ENCODE peak calls at places on chromosome 18, in ten cellular contexts. O is mesothelial cell of epicardium; V is endothelial cell of umbilical vein; W is RWPE1; F is activated CD8-positive, alpha-beta memory T cell treated with anti-CD3 and anti-CD28 coated beads, Interleukin-2, amount 50 U/mL, for 4 hours; N is non-pigmented ciliary epithelial cell; S is activated T-cell treated with anti-CD3 and anti-CD28 coated beads, Interleukin-2, amount 50 U/mL, for 1 hour; U is NCI-H1417; G is activated gamma-delta T cell treated with Interleukin-2 at 50 U/mL for 16 hours; J is HFF-Myc. C is an unnamed sample.

GRCh38 chr18:74225193-74225840 is 66.4 kb downstream of the CYB5A start:
- DNase-seq in O (no peak), V (no peak), W (no peak), F (no peak), N (no peak), S (no peak), U (no peak), G (no peak), J (no peak), C (no peak)

GRCh38 chr18:11827963-11828362 is 23.2 kb upstream of the CHMP1B start:
- DNase-seq in O (no peak), V (no peak), W (no peak), F (no peak), N (no peak), S (no peak), U (no peak), G (no peak), J (no peak), C (no peak)

GRCh38 chr18:14085770-14086458 is 46.3 kb downstream of the ZNF519 start:
- DNase-seq in O (no peak), V (no peak), W (no peak), F (no peak), N (no peak), S (no peak), U (no peak), G (no peak), J (no peak), C (no peak)

GRCh38 chr18:7413906-7414305 is 153.2 kb upstream of the PTPRM start:
- DNase-seq in O (no peak), V (no peak), W (no peak), F (no peak), N (peak; percentile 40), S (no peak), U (no peak), G (no peak), J (no peak), C (no peak)

GRCh38 chr18:45212186-45213039 is 402.9 kb upstream of the SLC14A2 start:
- DNase-seq in O (peak; percentile 27), V (peak; percentile 76), W (peak; percentile 35), F (peak; percentile 62), N (peak; percentile 34), S (peak; percentile 50), U (peak; percentile 75), G (peak; percentile 71), J (peak; percentile 75), C (peak; percentile 40)

GRCh38 chr18:52313213-52313612 is 26.8 kb upstream of the DCC start:
- DNase-seq in O (no peak), V (no peak), W (peak; percentile 3), F (no peak), N (no peak), S (no peak), U (no peak), G (no peak), J (no peak), C (no peak)

GRCh38 chr18:63198868-63199742 is 120.5 kb downstream of the BCL2 start:
- DNase-seq in O (no peak), V (no peak), W (no peak), F (no peak), N (no peak), S (no peak), U (no peak), G (no peak), J (no peak), C (no peak)

GRCh38 chr18:50080932-50081560 is 113.9 kb downstream of the MYO5B start:
- DNase-seq in O (no peak), V (no peak), W (peak; percentile 59), F (no peak), N (no peak), S (no peak), U (no peak), G (no peak), J (no peak), C (no peak)

GRCh38 chr18:49859725-49860124 is 46.4 kb upstream of the ACAA2 start:
- DNase-seq in O (no peak), V (no peak), W (no peak), F (no peak), N (no peak), S (no peak), U (no peak), G (no peak), J (no peak), C (no peak)

GRCh38 chr18:36501100-36501499 is 203.6 kb downstream of the FHOD3 start:
- DNase-seq in O (no peak), V (no peak), W (no peak), F (no peak), N (no peak), S (no peak), U (no peak), G (no peak), J (no peak), C (no peak)

GRCh38 chr18:77206676-77207370 is 42.8 kb upstream of the GALR1 start:
- DNase-seq in O (no peak), V (no peak), W (no peak), F (no peak), N (peak; percentile 66), S (no peak), U (no peak), G (no peak), J (no peak), C (no peak)

GRCh38 chr18:6482198-6482977 is 67.7 kb upstream of the L3MBTL4 start:
- DNase-seq in O (peak; percentile 42), V (no peak), W (peak; percentile 2), F (no peak), N (no peak), S (no peak), U (peak; percentile 46), G (no peak), J (peak; percentile 20), C (peak; percentile 34)

GRCh38 chr18:9869713-9870430 is 15.9 kb upstream of the TXNDC2 start:
- DNase-seq in O (no peak), V (peak; percentile 31), W (peak; percentile 72), F (no peak), N (no peak), S (no peak), U (no peak), G (no peak), J (peak; percentile 60), C (peak; percentile 42)

GRCh38 chr18:76363451-76364120 is 131.5 kb downstream of the ZNF516 start:
- DNase-seq in O (no peak), V (peak; percentile 5), W (no peak), F (no peak), N (peak; percentile 20), S (no peak), U (no peak), G (no peak), J (peak; percentile 32), C (peak; percentile 14)

GRCh38 chr18:79402977-79403722 is 7.4 kb downstream of the NFATC1 start:
- DNase-seq in O (no peak), V (peak; percentile 75), W (peak; percentile 67), F (no peak), N (no peak), S (peak; percentile 55), U (no peak), G (no peak), J (no peak), C (no peak)

C was measured in HS-5.